ENCODE peak calls at places on chromosome 16, in six cellular contexts. J is heart right ventricle, E is cardiac fibroblast, B is endodermal cell, O is astrocyte of the spinal cord, V is transverse colon. L is an unnamed sample.

GRCh38 chr16:27961296-27961620 is 102.3 kb downstream of the GSG1L start:
- DNase-seq in J (no peak), E (no peak), B (no peak), O (no peak), V (no peak), L (no peak)

GRCh38 chr16:10883004-10883403 is 6.0 kb downstream of the CIITA start:
- DNase-seq in J (no peak), E (no peak), B (no peak), O (no peak), V (no peak), L (no peak)

GRCh38 chr16:71840052-71840451 is 5.7 kb upstream of the ATXN1L start:
- DNase-seq in J (no peak), E (peak), B (no peak), O (no peak), V (no peak), L (no peak)

GRCh38 chr16:66081967-66082366 is 284.5 kb upstream of the CDH5 start:
- DNase-seq in J (no peak), E (peak), B (peak), O (peak), V (no peak), L (no peak)

GRCh38 chr16:30473231-30474061 is 904 bp downstream of the ITGAL start:
- DNase-seq in J (no peak), E (no peak), B (no peak), O (no peak), V (peak), L (no peak)

GRCh38 chr16:85335584-85336492 is 223.6 kb upstream of the CIBAR2 start:
- DNase-seq in J (no peak), E (peak), B (no peak), O (peak), V (peak), L (no peak)

GRCh38 chr16:66324785-66325184 is 41.7 kb upstream of the CDH5 start:
- DNase-seq in J (no peak), E (peak), B (peak), O (no peak), V (no peak), L (no peak)

GRCh38 chr16:28317040-28317880 is 24.9 kb downstream of the SBK1 start:
- DNase-seq in J (peak), E (peak), B (peak), O (peak), V (peak), L (no peak)

GRCh38 chr16:85092851-85093250 is 19.4 kb downstream of the CIBAR2 start:
- DNase-seq in J (no peak), E (no peak), B (no peak), O (no peak), V (no peak), L (no peak)

GRCh38 chr16:25097304-25097988 is 14.1 kb upstream of the LCMT1 start:
- DNase-seq in J (no peak), E (peak), B (no peak), O (peak), V (no peak), L (no peak)

GRCh38 chr16:52597772-52598483 is 51.0 kb upstream of the TOX3 start:
- DNase-seq in J (no peak), E (no peak), B (peak), O (no peak), V (peak), L (no peak)

GRCh38 chr16:85986931-85987749 is 88.2 kb downstream of the IRF8 start:
- DNase-seq in J (no peak), E (no peak), B (peak), O (no peak), V (peak), L (no peak)

GRCh38 chr16:75244844-75245758 is 6.3 kb downstream of the BCAR1 start:
- DNase-seq in J (peak), E (peak), B (peak), O (peak), V (peak), L (no peak)

GRCh38 chr16:86078121-86078600 is 179.2 kb downstream of the IRF8 start:
- DNase-seq in J (no peak), E (no peak), B (peak), O (no peak), V (peak), L (no peak)

GRCh38 chr16:82900611-82901010 is 273.8 kb downstream of the CDH13 start:
- DNase-seq in J (no peak), E (no peak), B (no peak), O (no peak), V (no peak), L (no peak)

GRCh38 chr16:68284847-68285246 is 20.5 kb downstream of the SLC7A6 start:
- DNase-seq in J (no peak), E (no peak), B (no peak), O (no peak), V (peak), L (peak)

GRCh38 chr16:3143598-3144330 is 8.9 kb downstream of the ZNF213 start:
- DNase-seq in J (peak), E (no peak), B (no peak), O (no peak), V (peak), L (no peak)

GRCh38 chr16:77409311-77409710 is 25.5 kb downstream of the ADAMTS18 start:
- DNase-seq in J (no peak), E (no peak), B (no peak), O (no peak), V (no peak), L (no peak)

GRCh38 chr16:58509256-58510096 is 5.8 kb upstream of the SETD6 start:
- DNase-seq in J (no peak), E (no peak), B (no peak), O (no peak), V (no peak), L (no peak)

GRCh38 chr16:84085271-84085667 is 31.5 kb downstream of the MBTPS1 start:
- DNase-seq in J (no peak), E (no peak), B (no peak), O (no peak), V (no peak), L (no peak)

GRCh38 chr16:84085774-84086173 is 31.0 kb downstream of the MBTPS1 start:
- DNase-seq in J (no peak), E (no peak), B (no peak), O (no peak), V (no peak), L (peak)

GRCh38 chr16:84086357-84086756 is 30.4 kb downstream of the MBTPS1 start:
- DNase-seq in J (peak), E (no peak), B (no peak), O (no peak), V (no peak), L (no peak)

GRCh38 chr16:84082835-84083569 is 33.7 kb downstream of the MBTPS1 start:
- DNase-seq in J (no peak), E (no peak), B (no peak), O (no peak), V (no peak), L (no peak)

GRCh38 chr16:84084570-84085270 is 32.0 kb downstream of the MBTPS1 start:
- DNase-seq in J (peak), E (peak), B (peak), O (peak), V (peak), L (peak)
- TF ChIP-seq CTCF in J (peak), E (peak), B (peak), O (peak), V (peak), L (peak)

GRCh38 chr16:19396555-19397011 is 21.1 kb upstream of the TMC5 start:
- DNase-seq in J (no peak), E (no peak), B (no peak), O (no peak), V (peak), L (no peak)
- H3K4me3 ChIP-seq in J (no peak), E (no peak), B (no peak), O (no peak), V (no peak), L (no peak)

GRCh38 chr16:4208529-4208835 is 33.4 kb downstream of the SRL start:
- DNase-seq in J (no peak), E (no peak), B (no peak), O (no peak), V (no peak), L (no peak)
- TF ChIP-seq CTCF in J (no peak), E (no peak), B (no peak), O (no peak), V (no peak), L (no peak)

GRCh38 chr16:20874088-20874581 is 26.0 kb downstream of the DCUN1D3 start:
- DNase-seq in J (no peak), E (peak), B (no peak), O (no peak), V (no peak), L (no peak)

GRCh38 chr16:20871258-20871657 is 28.9 kb downstream of the DCUN1D3 start:
- DNase-seq in J (no peak), E (no peak), B (no peak), O (no peak), V (no peak), L (no peak)

GRCh38 chr16:20870122-20870521 is 30.0 kb downstream of the DCUN1D3 start:
- DNase-seq in J (no peak), E (no peak), B (no peak), O (no peak), V (no peak), L (no peak)

GRCh38 chr16:20873331-20873730 is 26.8 kb downstream of the DCUN1D3 start:
- DNase-seq in J (no peak), E (no peak), B (no peak), O (no peak), V (no peak), L (no peak)

GRCh38 chr16:20871935-20872815 is 28.0 kb downstream of the DCUN1D3 start:
- DNase-seq in J (no peak), E (no peak), B (no peak), O (no peak), V (no peak), L (no peak)
- H3K4me3 ChIP-seq in J (no peak), E (no peak), B (no peak), O (no peak), V (no peak), L (no peak)

L was measured in GM12864.